ENCODE peak calls at places on chromosomes 11 and 22, in ten cellular contexts. T, E, O, J, M, Z, I, V, H and P are unnamed samples.

GRCh38 chr11:64224891-64225607 is 937 bp downstream of the TRPT1 start:
- DNase-seq in M (peak), Z (no peak), O (no peak), V (no peak), T (no peak), E (peak), H (peak), J (peak), I (no peak), P (no peak)

GRCh38 chr11:13135385-13136271 is 126.5 kb downstream of the RASSF10 start:
- DNase-seq in H (peak), V (no peak), T (no peak), E (no peak), J (no peak), O (no peak), I (no peak), M (peak), Z (peak), P (no peak)

GRCh38 chr22:17806437-17806836 is 32.2 kb upstream of the BID start:
- DNase-seq in E (no peak), V (no peak), Z (no peak), J (no peak), M (no peak), I (no peak), T (no peak), H (no peak), O (no peak), P (no peak)

GRCh38 chr11:77236901-77237300 is 64.6 kb downstream of the GDPD4 start:
- DNase-seq in T (no peak), J (no peak), V (no peak), H (no peak), E (no peak), Z (no peak), I (no peak), O (no peak), M (peak), P (peak)

GRCh38 chr11:118088531-118088930 is 1.8 kb upstream of the SMIM35 start:
- DNase-seq in V (no peak), H (no peak), M (no peak), E (peak), I (peak), Z (peak), O (peak), T (no peak), J (no peak), P (peak)

GRCh38 chr11:59102259-59102765 is 4.7 kb upstream of the FAM111B start:
- DNase-seq in E (no peak), H (peak), J (peak), O (no peak), Z (no peak), T (peak), V (peak), I (peak), M (peak), P (peak)

GRCh38 chr11:115462757-115463156 is 41.5 kb downstream of the CADM1 start:
- DNase-seq in V (no peak), H (no peak), J (no peak), M (no peak), O (no peak), Z (no peak), T (no peak), I (no peak), E (no peak), P (no peak)

GRCh38 chr11:86999388-86999787 is 38.3 kb upstream of the TMEM135 start:
- DNase-seq in O (no peak), J (no peak), M (no peak), E (no peak), T (no peak), H (no peak), Z (no peak), V (no peak), I (no peak), P (no peak)

GRCh38 chr22:43901976-43902643 is 10.3 kb upstream of the PNPLA5 start:
- DNase-seq in T (no peak), O (no peak), M (peak), V (no peak), Z (no peak), J (no peak), I (no peak), H (no peak), E (no peak), P (no peak)